ENCODE peak calls at places on chromosomes 5 and 9, in five cellular contexts. Q is heart right ventricle, M is right lobe of liver, B is GM23248, G is hepatocyte. E is an unnamed sample.
A peak's percentile ranks its signal among the peaks of the same experiment; 100 is the strongest.

GRCh38 chr9:135982499-135983264 is 21.5 kb upstream of the UBAC1 start:
- DNase-seq in Q (no peak), M (no peak), B (no peak), G (no peak), E (no peak)

GRCh38 chr5:137146402-137146889 is 352.7 kb downstream of the SPOCK1 start:
- DNase-seq in Q (no peak), M (no peak), B (peak; percentile 100), G (peak; percentile 89), E (peak; percentile 43)

GRCh38 chr5:14816999-14817761 is 54.4 kb downstream of the ANKH start:
- DNase-seq in Q (no peak), M (peak; percentile 55), B (peak; percentile 97), G (no peak), E (peak; percentile 80)

GRCh38 chr5:78627175-78627574 is 21.4 kb downstream of the LHFPL2 start:
- DNase-seq in Q (no peak), M (no peak), B (peak; percentile 56), G (no peak), E (no peak)

GRCh38 chr5:179919487-179920060 is 11.9 kb upstream of the TBC1D9B start:
- DNase-seq in Q (no peak), M (no peak), B (no peak), G (no peak), E (no peak)

GRCh38 chr5:52743970-52744369 is 43.7 kb upstream of the ITGA1 start:
- DNase-seq in Q (no peak), M (no peak), B (peak; percentile 78), G (no peak), E (no peak)

GRCh38 chr9:116154334-116154975 is 864 bp downstream of the PAPPA start:
- DNase-seq in Q (peak; percentile 24), M (no peak), B (peak; percentile 64), G (peak; percentile 59), E (no peak)

GRCh38 chr5:131997026-131997726 is 14.3 kb downstream of the ACSL6 start:
- DNase-seq in Q (no peak), M (no peak), B (no peak), G (no peak), E (peak; percentile 16)

GRCh38 chr5:93800988-93801811 is 59.8 kb upstream of the POU5F2 start:
- DNase-seq in Q (no peak), M (no peak), B (peak; percentile 73), G (peak; percentile 64), E (no peak)

GRCh38 chr5:132839426-132840301 is 9.2 kb upstream of the SHROOM1 start:
- DNase-seq in Q (no peak), M (peak; percentile 76), B (peak; percentile 77), G (peak; percentile 61), E (no peak)

GRCh38 chr5:5954199-5954598 is 424.1 kb downstream of the MED10 start:
- DNase-seq in Q (no peak), M (no peak), B (no peak), G (no peak), E (no peak)

GRCh38 chr5:5950658-5951057 is 427.7 kb downstream of the MED10 start:
- DNase-seq in Q (no peak), M (no peak), B (no peak), G (no peak), E (no peak)

GRCh38 chr5:5957737-5958136 is 420.6 kb downstream of the MED10 start:
- DNase-seq in Q (no peak), M (no peak), B (no peak), G (no peak), E (no peak)

GRCh38 chr5:5951953-5952352 is 426.4 kb downstream of the MED10 start:
- DNase-seq in Q (no peak), M (no peak), B (no peak), G (no peak), E (no peak)

GRCh38 chr5:5953641-5954040 is 424.7 kb downstream of the MED10 start:
- DNase-seq in Q (no peak), M (no peak), B (no peak), G (peak; percentile 13), E (no peak)
- H3K27ac ChIP-seq in Q (no peak overlapping the region), M (no peak overlapping the region), B (no peak overlapping the region), G (no peak overlapping the region), E (no peak overlapping the region)

GRCh38 chr5:6729400-6730310 is 16.4 kb downstream of the TENT4A start:
- DNase-seq in Q (peak; percentile 46), M (no peak), B (no peak), G (no peak), E (peak; percentile 83)
- H3K27ac ChIP-seq in Q (no peak overlapping the region), M (no peak overlapping the region), B (no peak overlapping the region), G (no peak overlapping the region), E (no peak overlapping the region)

DNA sequence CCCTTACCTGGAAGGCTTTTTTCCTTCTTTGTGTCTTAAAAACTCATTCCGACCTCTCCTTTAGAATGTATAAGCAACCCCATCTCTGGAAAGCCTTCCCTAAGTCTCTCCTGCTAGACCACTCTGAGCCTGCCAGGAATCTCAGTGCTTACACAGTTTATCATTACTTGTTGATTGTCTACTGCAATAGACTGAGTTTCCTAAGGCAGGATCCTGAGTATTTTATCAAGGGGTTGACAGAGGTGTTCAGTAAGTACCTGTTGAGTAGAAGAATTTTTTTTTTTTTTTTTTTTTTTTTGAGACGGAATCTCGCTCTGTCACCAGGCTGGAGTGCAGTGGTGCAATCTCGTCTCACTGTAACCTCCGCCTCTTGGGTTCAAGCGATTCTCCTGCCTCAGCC is 2.6 kb upstream of the TJP2 start:
- DNase-seq in Q (no peak), M (no peak), B (no peak), G (no peak), E (no peak)
- H3K27ac ChIP-seq in Q (no peak overlapping the region), M (peak overlapping the region; percentile 91), B (no peak overlapping the region), G (peak overlapping the region; percentile 56), E (no peak overlapping the region)

GRCh38 chr9:95581900-95582299 is 65.1 kb upstream of the PTCH1 start:
- DNase-seq in Q (no peak), M (no peak), B (no peak), G (peak; percentile 23), E (no peak)

GRCh38 chr9:95585824-95586223 is 69.1 kb upstream of the PTCH1 start:
- DNase-seq in Q (no peak), M (no peak), B (no peak), G (no peak), E (no peak)

GRCh38 chr9:95587071-95587964 is 70.5 kb upstream of the PTCH1 start:
- DNase-seq in Q (no peak), M (no peak), B (no peak), G (no peak), E (no peak)

GRCh38 chr9:95580812-95581761 is 64.3 kb upstream of the PTCH1 start:
- DNase-seq in Q (no peak), M (no peak), B (no peak), G (peak; percentile 69), E (no peak)

DNA sequence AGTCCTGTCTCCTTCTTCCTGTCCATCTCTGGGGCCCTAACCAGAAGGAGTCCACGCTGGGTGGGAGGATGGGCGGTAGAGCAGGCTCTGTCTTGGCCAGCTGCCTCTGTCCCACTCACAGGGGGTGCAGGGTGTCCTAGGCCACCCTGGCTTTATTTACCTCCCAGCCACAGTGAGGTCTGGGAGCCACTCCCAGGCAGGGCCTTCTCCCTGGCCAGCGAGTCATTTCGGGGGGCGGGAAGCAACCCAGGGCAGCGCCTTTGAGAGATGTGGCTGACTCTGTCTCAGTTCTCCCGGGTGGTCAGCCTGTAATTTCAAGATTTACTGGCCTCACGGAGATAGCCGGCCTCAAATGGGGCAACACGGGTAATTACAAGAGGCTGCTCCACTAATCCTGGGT is 67.4 kb upstream of the PTCH1 start:
- DNase-seq in Q (no peak), M (no peak), B (no peak), G (peak; percentile 20), E (peak; percentile 42)
- H3K27ac ChIP-seq in Q (no peak overlapping the region), M (no peak overlapping the region), B (no peak overlapping the region), G (peak overlapping the region; percentile 56), E (no peak overlapping the region)

DNA sequence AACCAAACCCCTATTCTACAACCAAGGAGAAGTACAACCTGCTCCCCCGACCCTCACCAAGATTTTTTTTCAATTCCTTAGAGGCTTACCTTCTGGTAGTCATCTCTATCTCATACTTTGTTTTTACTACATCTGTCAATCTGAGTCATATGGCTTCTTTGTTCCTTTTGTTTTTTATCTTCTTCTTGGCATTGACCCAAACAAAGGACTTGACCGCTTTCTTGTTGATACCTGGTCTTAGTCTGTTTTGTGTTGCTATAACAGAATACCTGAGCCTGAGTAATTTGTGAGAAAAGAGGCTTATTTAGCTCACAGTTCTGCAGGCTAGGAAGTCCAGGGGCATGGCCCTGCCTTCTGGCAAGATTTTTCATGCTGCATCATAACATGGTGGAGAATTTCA is 352.7 kb downstream of the MLLT3 start:
- DNase-seq in Q (no peak), M (no peak), B (no peak), G (no peak), E (no peak)
- H3K27ac ChIP-seq in Q (no peak overlapping the region), M (no peak overlapping the region), B (no peak overlapping the region), G (no peak overlapping the region), E (no peak overlapping the region)

GRCh38 chr9:72185561-72185960 is 36.3 kb downstream of the GDA start:
- DNase-seq in Q (no peak), M (no peak), B (peak; percentile 19), G (no peak), E (no peak)
- H3K27ac ChIP-seq in Q (no peak overlapping the region), M (no peak overlapping the region), B (no peak overlapping the region), G (no peak overlapping the region), E (no peak overlapping the region)

GRCh38 chr5:58455066-58455465 is 4.8 kb downstream of the PLK2 start:
- DNase-seq in Q (no peak), M (no peak), B (peak; percentile 44), G (no peak), E (no peak)
- H3K27ac ChIP-seq in Q (no peak overlapping the region), M (no peak overlapping the region), B (no peak overlapping the region), G (no peak overlapping the region), E (no peak overlapping the region)

DNA sequence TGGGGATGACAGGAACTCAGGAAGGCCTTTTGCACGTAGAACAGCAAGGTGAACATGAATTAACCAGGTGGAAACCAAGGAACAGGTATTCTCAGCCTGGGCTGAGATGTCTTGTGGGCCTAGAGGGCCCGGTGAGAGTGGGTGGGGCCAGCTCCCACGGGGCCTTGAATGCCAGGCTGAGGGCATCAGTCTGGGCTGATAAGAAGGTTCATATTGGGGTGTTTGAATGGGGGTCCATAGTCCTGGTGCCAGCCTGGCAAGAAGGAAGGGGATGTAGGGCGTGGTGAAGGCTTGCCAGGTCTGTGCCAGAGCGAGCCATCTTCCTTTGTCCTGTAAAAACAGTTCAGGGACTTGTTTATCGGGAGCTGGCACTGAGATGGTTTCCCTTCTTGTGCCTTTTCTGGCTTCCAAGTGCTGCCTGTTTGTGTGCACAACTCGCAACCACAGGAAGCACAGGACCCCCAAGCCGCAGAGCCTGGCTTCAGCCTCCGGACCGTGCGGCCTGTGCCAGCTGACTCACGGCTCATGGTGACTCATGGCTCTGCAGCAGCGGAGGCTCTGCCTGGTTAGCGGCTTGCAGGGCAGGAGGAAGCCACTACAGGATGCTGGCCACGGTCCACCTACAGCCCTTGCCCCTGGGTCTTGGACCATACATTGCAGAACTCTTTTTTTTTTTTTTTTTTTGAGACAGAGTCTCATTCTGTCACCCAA is 2.4 kb downstream of the CARD19 start:
- DNase-seq in Q (peak; percentile 86), M (peak; percentile 75), B (peak; percentile 99), G (peak; percentile 82), E (peak; percentile 98)
- H3K27ac ChIP-seq in Q (no peak overlapping the region), M (peak overlapping the region; percentile 32), B (peak overlapping the region; percentile 76), G (peak overlapping the region; percentile 85), E (peak overlapping the region; percentile 82)